ENCODE peak calls at places on chromosomes 13 and 19, in four cellular contexts. One of them, this sample, is unnamed.

GRCh38 chr19:9885077-9885552 is 50.0 kb downstream of the PIN1 start:
- DNase-seq in left colon: no peak
- DNase-seq in stimulated activated naive CD8-positive, alpha-beta T cell treated with anti-CD3 and anti-CD28 coated beads, Interleukin-15, Interleukin-2, amounts not matched to agents 100 U/mL and 50 U/mL, for 24 hours: no peak
- DNase-seq in ACHN: peak
- DNase-seq in this sample: no peak

GRCh38 chr19:6590458-6591319 is at the start of gene CD70:
- DNase-seq in left colon: peak
- DNase-seq in stimulated activated naive CD8-positive, alpha-beta T cell treated with anti-CD3 and anti-CD28 coated beads, Interleukin-15, Interleukin-2, amounts not matched to agents 100 U/mL and 50 U/mL, for 24 hours: peak
- DNase-seq in ACHN: peak
- DNase-seq in this sample: peak

GRCh38 chr13:72255908-72256307 is 388.9 kb upstream of the DACH1 start:
- DNase-seq in left colon: peak
- DNase-seq in stimulated activated naive CD8-positive, alpha-beta T cell treated with anti-CD3 and anti-CD28 coated beads, Interleukin-15, Interleukin-2, amounts not matched to agents 100 U/mL and 50 U/mL, for 24 hours: no peak
- DNase-seq in ACHN: peak
- DNase-seq in this sample: no peak

GRCh38 chr13:95749545-95749944 is 72.6 kb downstream of the DNAJC3 start:
- DNase-seq in left colon: no peak
- DNase-seq in stimulated activated naive CD8-positive, alpha-beta T cell treated with anti-CD3 and anti-CD28 coated beads, Interleukin-15, Interleukin-2, amounts not matched to agents 100 U/mL and 50 U/mL, for 24 hours: no peak
- DNase-seq in ACHN: no peak
- DNase-seq in this sample: no peak

GRCh38 chr13:43831088-43831487 is 44.3 kb upstream of the ENOX1 start:
- DNase-seq in left colon: no peak
- DNase-seq in stimulated activated naive CD8-positive, alpha-beta T cell treated with anti-CD3 and anti-CD28 coated beads, Interleukin-15, Interleukin-2, amounts not matched to agents 100 U/mL and 50 U/mL, for 24 hours: no peak
- DNase-seq in ACHN: no peak
- DNase-seq in this sample: no peak

GRCh38 chr19:7540761-7541480 is 5.4 kb downstream of the PNPLA6 start:
- DNase-seq in left colon: no peak
- DNase-seq in stimulated activated naive CD8-positive, alpha-beta T cell treated with anti-CD3 and anti-CD28 coated beads, Interleukin-15, Interleukin-2, amounts not matched to agents 100 U/mL and 50 U/mL, for 24 hours: peak
- DNase-seq in ACHN: no peak
- DNase-seq in this sample: no peak

GRCh38 chr13:89267734-89268133 is 1596.6 kb downstream of the SLITRK5 start:
- DNase-seq in left colon: no peak
- DNase-seq in stimulated activated naive CD8-positive, alpha-beta T cell treated with anti-CD3 and anti-CD28 coated beads, Interleukin-15, Interleukin-2, amounts not matched to agents 100 U/mL and 50 U/mL, for 24 hours: no peak
- DNase-seq in ACHN: no peak
- DNase-seq in this sample: no peak

GRCh38 chr13:46728777-46729176 is 68.2 kb downstream of the ESD start:
- DNase-seq in left colon: no peak
- DNase-seq in stimulated activated naive CD8-positive, alpha-beta T cell treated with anti-CD3 and anti-CD28 coated beads, Interleukin-15, Interleukin-2, amounts not matched to agents 100 U/mL and 50 U/mL, for 24 hours: peak
- DNase-seq in ACHN: peak
- DNase-seq in this sample: peak

GRCh38 chr19:16066611-16067104 is 9.6 kb upstream of the TPM4 start:
- DNase-seq in left colon: peak
- DNase-seq in stimulated activated naive CD8-positive, alpha-beta T cell treated with anti-CD3 and anti-CD28 coated beads, Interleukin-15, Interleukin-2, amounts not matched to agents 100 U/mL and 50 U/mL, for 24 hours: peak
- DNase-seq in ACHN: no peak
- DNase-seq in this sample: peak

GRCh38 chr19:23699521-23699860 is 12.5 kb upstream of the ZNF675 start:
- DNase-seq in left colon: no peak
- DNase-seq in stimulated activated naive CD8-positive, alpha-beta T cell treated with anti-CD3 and anti-CD28 coated beads, Interleukin-15, Interleukin-2, amounts not matched to agents 100 U/mL and 50 U/mL, for 24 hours: no peak
- DNase-seq in ACHN: no peak
- DNase-seq in this sample: no peak

GRCh38 chr19:34382471-34382870 is 17.5 kb downstream of the GPI start:
- DNase-seq in left colon: no peak
- DNase-seq in stimulated activated naive CD8-positive, alpha-beta T cell treated with anti-CD3 and anti-CD28 coated beads, Interleukin-15, Interleukin-2, amounts not matched to agents 100 U/mL and 50 U/mL, for 24 hours: no peak
- DNase-seq in ACHN: no peak
- DNase-seq in this sample: no peak

GRCh38 chr19:45677351-45678230 is 9.6 kb downstream of the GIPR start:
- DNase-seq in left colon: peak
- DNase-seq in stimulated activated naive CD8-positive, alpha-beta T cell treated with anti-CD3 and anti-CD28 coated beads, Interleukin-15, Interleukin-2, amounts not matched to agents 100 U/mL and 50 U/mL, for 24 hours: peak
- DNase-seq in ACHN: peak
- DNase-seq in this sample: peak

GRCh38 chr13:47310376-47310775 is 413.5 kb upstream of the HTR2A start:
- DNase-seq in left colon: no peak
- DNase-seq in stimulated activated naive CD8-positive, alpha-beta T cell treated with anti-CD3 and anti-CD28 coated beads, Interleukin-15, Interleukin-2, amounts not matched to agents 100 U/mL and 50 U/mL, for 24 hours: no peak
- DNase-seq in ACHN: no peak
- DNase-seq in this sample: no peak

GRCh38 chr13:106714271-106714670 is 146.3 kb upstream of the ARGLU1 start:
- DNase-seq in left colon: no peak
- DNase-seq in stimulated activated naive CD8-positive, alpha-beta T cell treated with anti-CD3 and anti-CD28 coated beads, Interleukin-15, Interleukin-2, amounts not matched to agents 100 U/mL and 50 U/mL, for 24 hours: no peak
- DNase-seq in ACHN: no peak
- DNase-seq in this sample: no peak

GRCh38 chr19:16628183-16628983 is at the start of gene MED26:
- DNase-seq in left colon: peak
- DNase-seq in stimulated activated naive CD8-positive, alpha-beta T cell treated with anti-CD3 and anti-CD28 coated beads, Interleukin-15, Interleukin-2, amounts not matched to agents 100 U/mL and 50 U/mL, for 24 hours: peak
- DNase-seq in ACHN: peak
- DNase-seq in this sample: peak

GRCh38 chr13:34942732-34943674 is 933 bp downstream of the NBEA start:
- DNase-seq in left colon: peak
- DNase-seq in stimulated activated naive CD8-positive, alpha-beta T cell treated with anti-CD3 and anti-CD28 coated beads, Interleukin-15, Interleukin-2, amounts not matched to agents 100 U/mL and 50 U/mL, for 24 hours: peak
- DNase-seq in ACHN: peak
- DNase-seq in this sample: peak

GRCh38 chr13:98581971-98582702 is 5.2 kb upstream of the STK24 start:
- DNase-seq in left colon: no peak
- DNase-seq in stimulated activated naive CD8-positive, alpha-beta T cell treated with anti-CD3 and anti-CD28 coated beads, Interleukin-15, Interleukin-2, amounts not matched to agents 100 U/mL and 50 U/mL, for 24 hours: no peak
- DNase-seq in ACHN: no peak
- DNase-seq in this sample: no peak

GRCh38 chr13:36420437-36420891 is 11.8 kb upstream of the CCNA1 start:
- DNase-seq in left colon: no peak
- DNase-seq in stimulated activated naive CD8-positive, alpha-beta T cell treated with anti-CD3 and anti-CD28 coated beads, Interleukin-15, Interleukin-2, amounts not matched to agents 100 U/mL and 50 U/mL, for 24 hours: peak
- DNase-seq in ACHN: peak
- DNase-seq in this sample: peak